ENCODE peak calls at places on chromosomes 11 and 22, in ten cellular contexts. F, O, L, R, H, Q, T, J, Y and V are unnamed samples.

GRCh38 chr11:134036484-134037092 is 32.3 kb upstream of the JAM3 start:
- DNase-seq in Y (no peak), F (no peak), T (no peak), Q (no peak), L (no peak), J (no peak), R (no peak), O (no peak), H (no peak), V (peak)

GRCh38 chr22:34943830-34944229 is 122.1 kb upstream of the ISX start:
- DNase-seq in H (peak), Y (no peak), L (no peak), O (no peak), T (no peak), Q (no peak), F (no peak), R (no peak), J (no peak), V (no peak)

GRCh38 chr11:2264366-2265011 is 5.9 kb downstream of the ASCL2 start:
- DNase-seq in O (no peak), R (no peak), Q (no peak), F (no peak), T (no peak), Y (no peak), J (no peak), H (no peak), L (no peak), V (no peak)

GRCh38 chr11:75588067-75588481 is 26.0 kb downstream of the SERPINH1 start:
- DNase-seq in T (no peak), O (no peak), J (no peak), R (no peak), L (no peak), Q (no peak), F (no peak), Y (no peak), H (no peak), V (no peak)

GRCh38 chr22:46963672-46964545 is 201.5 kb downstream of the TBC1D22A start:
- DNase-seq in R (no peak), T (no peak), J (peak), O (no peak), Y (no peak), L (no peak), H (no peak), Q (no peak), F (no peak), V (no peak)

GRCh38 chr22:39097098-39098020 is at the start of gene APOBEC3H:
- DNase-seq in L (no peak), T (peak), Q (peak), O (no peak), F (peak), Y (no peak), J (no peak), H (no peak), R (no peak), V (no peak)

GRCh38 chr11:30147293-30147692 is 83.5 kb upstream of the FSHB start:
- DNase-seq in T (no peak), L (no peak), Y (no peak), F (no peak), J (no peak), Q (no peak), H (no peak), R (no peak), O (no peak), V (no peak)

GRCh38 chr22:43399338-43399979 is 12.4 kb upstream of the MPPED1 start:
- DNase-seq in Q (no peak), F (no peak), L (no peak), R (no peak), H (no peak), O (no peak), J (no peak), Y (no peak), T (no peak), V (no peak)

GRCh38 chr11:130215531-130216220 is 56.1 kb downstream of the ST14 start:
- DNase-seq in T (no peak), L (no peak), R (peak), Q (no peak), Y (no peak), F (no peak), O (peak), H (no peak), J (peak), V (no peak)

GRCh38 chr11:12189543-12190235 is 79.3 kb downstream of the MICAL2 start:
- DNase-seq in L (no peak), F (no peak), T (no peak), Q (peak), Y (no peak), R (no peak), J (no peak), H (no peak), O (no peak), V (peak)

GRCh38 chr22:50684986-50685385 is 12.4 kb downstream of the SHANK3 start:
- DNase-seq in H (no peak), J (peak), L (peak), T (no peak), O (no peak), Y (peak), F (no peak), Q (no peak), R (no peak), V (no peak)

GRCh38 chr11:33987975-33988580 is 63.5 kb upstream of the CAPRIN1 start:
- DNase-seq in H (peak), O (no peak), Y (peak), F (peak), Q (peak), J (peak), T (peak), L (peak), R (peak), V (peak)

GRCh38 chr22:44354288-44354687 is 41.5 kb upstream of the SHISAL1 start:
- DNase-seq in Q (no peak), O (no peak), T (no peak), R (no peak), L (no peak), Y (no peak), J (no peak), H (no peak), F (no peak), V (no peak)

GRCh38 chr11:11281626-11282025 is 71.4 kb downstream of the CSNK2A3 start:
- DNase-seq in L (no peak), Y (no peak), Q (no peak), H (no peak), T (no peak), O (no peak), R (no peak), F (no peak), J (no peak), V (no peak)

GRCh38 chr11:70521475-70522260 is 123.3 kb downstream of the CTTN start:
- DNase-seq in F (no peak), J (no peak), Y (no peak), R (no peak), T (no peak), L (no peak), Q (no peak), O (no peak), H (no peak), V (no peak)

GRCh38 chr22:44837481-44837880 is 85.1 kb downstream of the ARHGAP8 start:
- DNase-seq in F (no peak), H (no peak), R (no peak), Q (no peak), J (no peak), Y (no peak), T (no peak), L (no peak), O (no peak), V (no peak)

GRCh38 chr22:39215430-39216142 is 29.2 kb downstream of the PDGFB start:
- DNase-seq in Q (no peak), O (peak), H (peak), J (no peak), T (no peak), F (peak), L (no peak), Y (no peak), R (no peak), V (peak)

GRCh38 chr11:119115484-119116234 is 5.7 kb upstream of the HINFP start:
- DNase-seq in O (no peak), F (no peak), R (no peak), J (no peak), Q (no peak), Y (no peak), L (no peak), T (no peak), H (no peak), V (no peak)

GRCh38 chr11:6746086-6746618 is 25.6 kb downstream of the OR2AG2 start:
- DNase-seq in L (no peak), H (no peak), F (no peak), J (peak), O (no peak), Y (no peak), T (no peak), R (no peak), Q (no peak), V (peak)

GRCh38 chr22:35217541-35217940 is 39.8 kb upstream of the HMGXB4 start:
- DNase-seq in L (no peak), O (no peak), R (no peak), T (no peak), Q (no peak), H (no peak), F (no peak), Y (no peak), J (no peak), V (no peak)

GRCh38 chr22:29435236-29435635 is 3.1 kb upstream of the RFPL1 start:
- DNase-seq in O (no peak), J (no peak), R (no peak), L (peak), Y (peak), F (no peak), H (no peak), Q (no peak), T (no peak), V (no peak)

GRCh38 chr11:119479685-119480275 is 56.8 kb upstream of the THY1 start:
- DNase-seq in H (peak), O (peak), F (no peak), Q (no peak), J (no peak), L (peak), R (peak), T (peak), Y (peak), V (no peak)

GRCh38 chr22:44191036-44191454 is 10.3 kb downstream of the PARVG start:
- DNase-seq in R (no peak), O (no peak), Y (no peak), J (no peak), F (no peak), H (no peak), L (peak), Q (no peak), T (peak), V (no peak)

GRCh38 chr11:133500435-133500834 is 31.9 kb downstream of the OPCML start:
- DNase-seq in J (no peak), Y (no peak), T (no peak), F (no peak), R (no peak), H (no peak), O (no peak), L (no peak), Q (no peak), V (no peak)

GRCh38 chr11:84496122-84496521 is 1131.0 kb downstream of the DLG2 start:
- DNase-seq in Y (no peak), H (no peak), O (no peak), R (no peak), T (no peak), J (no peak), F (no peak), Q (no peak), L (no peak), V (no peak)

GRCh38 chr11:776459-777287 is 614 bp downstream of the GATD1 start:
- DNase-seq in L (no peak), Y (no peak), Q (no peak), H (no peak), F (no peak), R (peak), J (no peak), T (no peak), O (peak), V (no peak)

GRCh38 chr11:34050967-34051348 is 573 bp upstream of the CAPRIN1 start:
- DNase-seq in Q (no peak), J (no peak), L (peak), Y (no peak), O (no peak), H (no peak), R (peak), F (no peak), T (peak), V (no peak)

GRCh38 chr22:30806391-30806861 is 111.8 kb downstream of the OSBP2 start:
- DNase-seq in R (no peak), O (no peak), H (peak), F (peak), L (peak), Y (peak), J (no peak), T (peak), Q (no peak), V (no peak)

GRCh38 chr11:1072116-1072820 is 2.4 kb upstream of the MUC2 start:
- DNase-seq in H (peak), J (no peak), Y (no peak), Q (no peak), L (peak), R (peak), T (peak), O (no peak), F (peak), V (no peak)

GRCh38 chr11:78460468-78460867 is 42.8 kb upstream of the GAB2 start:
- DNase-seq in T (no peak), H (no peak), O (no peak), Y (no peak), J (no peak), F (no peak), R (no peak), Q (no peak), L (peak), V (no peak)

GRCh38 chr11:27120211-27120610 is 79.6 kb downstream of the BBOX1 start:
- DNase-seq in L (peak), O (no peak), J (no peak), H (no peak), Q (no peak), F (no peak), R (no peak), Y (no peak), T (no peak), V (no peak)

GRCh38 chr11:12573707-12574106 is 100.5 kb upstream of the TEAD1 start:
- DNase-seq in T (no peak), Q (no peak), R (no peak), O (no peak), H (no peak), J (no peak), L (no peak), F (no peak), Y (no peak), V (no peak)

DNA sequence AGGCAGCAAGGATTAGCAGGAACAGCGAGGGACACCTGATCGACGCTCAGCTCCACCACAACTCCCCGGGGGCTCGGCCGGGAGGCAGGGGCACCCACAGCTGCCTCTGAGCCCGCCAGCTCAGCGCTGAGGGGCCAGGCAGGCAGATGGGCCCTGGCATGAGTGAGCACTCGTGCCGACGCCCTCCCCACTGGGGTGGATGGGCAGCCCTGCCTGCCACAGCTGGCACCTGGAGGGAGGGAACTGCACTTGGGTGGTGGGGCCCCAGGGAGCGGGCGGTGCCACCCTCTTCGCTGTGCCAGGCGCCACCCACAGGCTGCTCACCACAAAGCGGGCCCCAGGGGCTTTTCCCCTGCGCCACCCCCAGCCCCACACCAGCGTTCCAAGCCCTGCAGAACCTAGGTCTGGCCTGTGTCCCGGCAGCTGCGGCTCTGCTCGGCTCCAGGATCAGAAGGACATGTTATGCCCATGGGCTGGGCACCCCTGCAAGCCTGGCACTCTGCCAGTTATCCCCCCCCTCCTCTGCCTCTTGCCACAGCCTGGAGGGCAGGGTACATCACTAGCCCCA is 28.8 kb downstream of the WNT7B start:
- DNase-seq in Q (no peak), O (no peak), J (no peak), T (no peak), R (no peak), F (no peak), L (no peak), H (no peak), Y (no peak), V (no peak)
- TF ChIP-seq CTCF in Q (peak), O (no peak), J (no peak), T (no peak), R (no peak), F (no peak), L (no peak), H (no peak), Y (no peak), V (no peak)

DNA sequence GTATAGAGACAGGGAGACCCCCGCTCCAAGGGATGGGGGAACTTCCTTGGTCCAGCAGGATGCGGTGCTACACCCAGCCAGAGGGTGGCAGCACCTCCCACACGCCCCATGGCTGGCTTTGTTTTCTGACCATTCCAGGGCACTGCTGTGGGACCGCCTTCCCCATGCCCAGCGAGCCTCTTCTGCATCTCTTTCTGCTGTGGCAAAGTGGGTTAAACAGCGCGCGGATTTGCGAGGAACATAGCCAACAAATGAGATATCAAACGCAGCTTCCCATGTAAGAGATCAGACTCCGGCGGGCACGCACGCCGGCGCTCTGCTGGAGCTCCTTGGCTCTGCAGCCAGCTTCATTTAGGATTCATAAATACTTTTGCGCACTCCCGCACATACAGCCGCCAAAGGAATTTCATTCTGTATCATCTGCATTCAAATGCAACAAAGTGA is 485.8 kb upstream of the CADM1 start:
- DNase-seq in Y (no peak), T (no peak), R (no peak), J (no peak), L (no peak), F (no peak), Q (no peak), H (peak), O (no peak), V (no peak)
- TF ChIP-seq CTCF in Y (peak), T (peak), R (peak), J (peak), L (peak), F (peak), Q (peak), H (no peak), O (peak), V (no peak)

GRCh38 chr22:41927813-41928212 is 1.2 kb upstream of the TNFRSF13C start:
- DNase-seq in O (no peak), J (no peak), L (no peak), R (no peak), Q (no peak), F (no peak), H (no peak), T (no peak), Y (no peak), V (no peak)

GRCh38 chr22:41928416-41929157 is 2.0 kb upstream of the TNFRSF13C start:
- DNase-seq in L (no peak), Y (no peak), F (no peak), J (no peak), H (no peak), T (no peak), R (no peak), Q (no peak), O (no peak), V (no peak)

GRCh38 chr22:41922940-41923594 is 3.5 kb downstream of the TNFRSF13C start:
- DNase-seq in H (no peak), O (no peak), T (no peak), F (no peak), Y (no peak), J (no peak), R (no peak), L (no peak), Q (no peak), V (no peak)

GRCh38 chr22:41923595-41924276 is 2.9 kb downstream of the TNFRSF13C start:
- DNase-seq in Q (no peak), R (no peak), T (no peak), H (no peak), J (no peak), Y (no peak), O (no peak), F (no peak), L (no peak), V (no peak)

DNA sequence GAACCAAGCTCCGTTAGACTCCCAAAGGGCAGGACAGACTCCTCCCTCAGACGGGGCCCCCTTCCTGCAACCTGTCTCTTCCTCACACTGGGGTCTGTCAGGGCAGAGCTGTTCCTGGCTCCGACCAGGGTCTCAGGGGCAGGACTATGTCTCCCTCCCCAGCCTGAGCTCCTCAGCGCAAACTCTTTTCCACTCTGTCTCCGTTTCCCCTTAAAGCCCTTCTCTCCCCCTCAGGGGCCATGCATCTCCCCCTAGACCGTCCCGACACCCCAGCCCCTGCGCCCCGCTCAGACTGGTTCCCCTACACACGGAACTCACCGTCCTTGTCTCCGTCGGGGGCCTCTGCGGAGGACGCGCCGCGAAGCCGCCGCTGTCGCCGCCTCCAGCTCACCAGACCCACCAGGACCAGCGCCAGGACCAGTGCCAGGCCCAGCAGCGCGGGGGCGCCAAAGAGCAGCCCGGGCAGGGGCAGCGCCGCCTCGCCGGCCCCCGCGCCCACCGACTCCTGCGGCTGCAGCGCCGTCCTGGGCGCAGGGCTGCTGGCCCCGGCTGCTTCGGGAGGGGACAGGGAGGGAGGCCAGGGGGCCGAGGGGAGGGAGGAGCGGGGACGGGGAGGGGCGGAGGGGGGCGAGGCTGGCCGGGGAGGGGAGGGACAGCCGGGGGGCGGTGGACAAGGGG is 684 bp downstream of the TNFRSF13C start:
- DNase-seq in R (peak), Y (no peak), H (peak), F (no peak), Q (peak), O (peak), J (peak), T (no peak), L (no peak), V (peak)
- TF ChIP-seq CTCF in R (peak), Y (peak), H (peak), F (peak), Q (peak), O (peak), J (peak), T (peak), L (no peak), V (peak)

DNA sequence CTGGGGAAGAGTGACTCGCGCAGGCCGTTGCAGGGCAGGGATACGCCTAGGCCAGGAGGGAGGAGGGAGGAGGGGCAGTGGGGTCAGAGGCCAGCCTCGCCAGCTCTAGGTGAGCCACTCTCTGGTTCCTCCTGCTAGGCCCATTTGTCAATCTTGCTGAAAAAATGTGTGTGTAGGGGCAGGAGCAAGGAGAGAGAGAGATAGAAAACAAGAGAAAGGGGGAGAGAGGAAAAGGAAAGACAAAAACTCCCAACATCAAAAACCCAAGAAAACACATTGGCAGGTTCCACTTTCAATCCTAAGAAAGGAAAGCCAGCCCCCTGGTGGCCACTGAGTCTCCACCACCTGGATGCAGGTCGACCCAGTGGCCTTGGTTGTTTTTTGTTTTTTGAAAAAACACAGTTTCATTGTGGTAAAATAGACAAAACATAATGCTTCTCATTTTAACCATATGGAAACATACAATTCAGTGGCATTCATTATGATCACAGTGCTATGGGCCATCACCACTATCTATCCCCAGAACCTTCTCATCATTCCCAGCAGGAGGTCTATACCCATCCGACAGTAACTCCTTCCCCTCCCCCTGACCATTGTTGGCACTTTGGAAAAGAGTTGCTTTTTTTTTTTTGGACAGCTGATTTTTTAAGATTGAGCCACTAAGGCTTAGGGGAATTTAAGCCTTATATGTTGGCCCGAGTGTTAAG is 10.9 kb downstream of the OMP start:
- DNase-seq in T (no peak), Y (peak), L (no peak), J (peak), F (no peak), R (no peak), H (peak), Q (no peak), O (no peak), V (no peak)
- TF ChIP-seq CTCF in T (peak), Y (peak), L (peak), J (peak), F (peak), R (peak), H (peak), Q (peak), O (peak), V (peak)

GRCh38 chr11:39346043-39346442 is 2113.4 kb downstream of the LRRC4C start:
- DNase-seq in F (no peak), J (no peak), O (no peak), Y (no peak), T (no peak), H (no peak), L (no peak), R (no peak), Q (no peak), V (no peak)
- TF ChIP-seq CTCF in F (no peak), J (no peak), O (no peak), Y (no peak), T (no peak), H (no peak), L (no peak), R (no peak), Q (no peak), V (no peak)

GRCh38 chr11:62487136-62487535 is 59.5 kb downstream of the AHNAK start:
- DNase-seq in Q (no peak), F (no peak), R (no peak), H (no peak), T (no peak), L (no peak), Y (no peak), O (no peak), J (no peak), V (no peak)
- TF ChIP-seq CTCF in Q (no peak), F (no peak), R (no peak), H (no peak), T (no peak), L (no peak), Y (no peak), O (no peak), J (no peak), V (no peak)